ENCODE peak calls at places on chromosomes 1 and 21, in nine cellular contexts. Y, A, P, T, C, M, O, Q and V are unnamed samples.

GRCh38 chr1:238063454-238063853 is 172.7 kb upstream of the ZP4 start:
- DNase-seq in Y (no peak), A (peak; percentile 16), P (peak; percentile 33), T (peak; percentile 8), C (no peak), M (no peak), O (no peak), Q (no peak), V (no peak)

GRCh38 chr1:112172294-112172882 is 182.9 kb upstream of the KCND3 start:
- DNase-seq in Y (peak; percentile 57), A (peak; percentile 50), P (no peak), T (peak; percentile 61), C (no peak), M (peak; percentile 41), O (peak; percentile 59), Q (peak; percentile 48), V (no peak)

GRCh38 chr1:65681101-65681500 is 111.6 kb upstream of the PDE4B start:
- DNase-seq in Y (no peak), A (peak; percentile 33), P (no peak), T (peak; percentile 64), C (no peak), M (no peak), O (no peak), Q (no peak), V (no peak)

GRCh38 chr21:40120944-40121575 is 253.8 kb downstream of the PCP4 start:
- DNase-seq in Y (no peak), A (peak; percentile 30), P (no peak), T (peak; percentile 74), C (no peak), M (no peak), O (no peak), Q (no peak), V (no peak)

GRCh38 chr1:58823481-58824010 is 39.7 kb upstream of the JUN start:
- DNase-seq in Y (no peak), A (peak; percentile 95), P (no peak), T (peak; percentile 71), C (no peak), M (no peak), O (no peak), Q (no peak), V (no peak)

GRCh38 chr1:185281245-185281644 is 35.8 kb downstream of the IVNS1ABP start:
- DNase-seq in Y (no peak), A (no peak), P (no peak), T (no peak), C (no peak), M (no peak), O (no peak), Q (no peak), V (no peak)

GRCh38 chr1:145719230-145720079 is at the start of gene CD160:
- DNase-seq in Y (no peak), A (no peak), P (no peak), T (no peak), C (no peak), M (no peak), O (no peak), Q (no peak), V (no peak)

GRCh38 chr1:165169028-165169427 is 187.5 kb downstream of the LMX1A start:
- DNase-seq in Y (no peak), A (no peak), P (no peak), T (no peak), C (no peak), M (no peak), O (no peak), Q (no peak), V (no peak)

GRCh38 chr1:12480748-12481362 is 137.2 kb downstream of the DHRS3 start:
- DNase-seq in Y (no peak), A (peak; percentile 83), P (peak; percentile 82), T (peak; percentile 70), C (no peak), M (no peak), O (no peak), Q (no peak), V (no peak)

GRCh38 chr1:219298581-219299148 is 125.0 kb downstream of the LYPLAL1 start:
- DNase-seq in Y (no peak), A (no peak), P (no peak), T (peak; percentile 26), C (no peak), M (no peak), O (no peak), Q (no peak), V (no peak)

GRCh38 chr1:231719485-231720183 is 93.0 kb downstream of the DISC1 start:
- DNase-seq in Y (no peak), A (no peak), P (no peak), T (no peak), C (no peak), M (no peak), O (no peak), Q (no peak), V (no peak)

GRCh38 chr21:44916965-44917364 is 3.7 kb downstream of the ITGB2 start:
- DNase-seq in Y (no peak), A (no peak), P (no peak), T (no peak), C (no peak), M (no peak), O (no peak), Q (no peak), V (no peak)

GRCh38 chr1:214085325-214085724 is 97.6 kb downstream of the PROX1 start:
- DNase-seq in Y (no peak), A (no peak), P (no peak), T (no peak), C (no peak), M (no peak), O (no peak), Q (no peak), V (no peak)

GRCh38 chr1:21702780-21703179 is 33.6 kb upstream of the RAP1GAP start:
- DNase-seq in Y (no peak), A (peak; percentile 22), P (no peak), T (no peak), C (no peak), M (no peak), O (no peak), Q (no peak), V (no peak)

GRCh38 chr21:33158654-33159053 is 71.1 kb upstream of the IFNAR2 start:
- DNase-seq in Y (no peak), A (no peak), P (no peak), T (no peak), C (no peak), M (no peak), O (no peak), Q (no peak), V (no peak)

GRCh38 chr1:156075158-156075557 is 7.1 kb downstream of the MEX3A start:
- DNase-seq in Y (no peak), A (peak; percentile 15), P (no peak), T (no peak), C (no peak), M (no peak), O (no peak), Q (no peak), V (no peak)

GRCh38 chr1:116847688-116848531 is 61.8 kb upstream of the PTGFRN start:
- DNase-seq in Y (no peak), A (peak; percentile 72), P (peak; percentile 32), T (peak; percentile 71), C (no peak), M (no peak), O (no peak), Q (peak; percentile 70), V (no peak)

GRCh38 chr1:59814901-59815825 is at the start of gene HOOK1:
- DNase-seq in Y (no peak), A (no peak), P (no peak), T (no peak), C (no peak), M (no peak), O (no peak), Q (no peak), V (no peak)

GRCh38 chr21:37658994-37659458 is 257.2 kb downstream of the KCNJ6 start:
- DNase-seq in Y (no peak), A (peak; percentile 62), P (peak; percentile 66), T (peak; percentile 74), C (no peak), M (no peak), O (no peak), Q (no peak), V (no peak)

GRCh38 chr1:19010995-19011696 is 54.7 kb upstream of the IFFO2 start:
- DNase-seq in Y (no peak), A (peak; percentile 96), P (peak; percentile 98), T (peak; percentile 98), C (peak; percentile 75), M (no peak), O (no peak), Q (no peak), V (no peak)

GRCh38 chr1:229155472-229155871 is 115.4 kb upstream of the RAB4A start:
- DNase-seq in Y (no peak), A (no peak), P (no peak), T (no peak), C (no peak), M (no peak), O (no peak), Q (peak; percentile 41), V (no peak)

GRCh38 chr1:226485192-226485591 is 63.4 kb upstream of the STUM start:
- DNase-seq in Y (no peak), A (no peak), P (no peak), T (no peak), C (no peak), M (no peak), O (no peak), Q (no peak), V (no peak)

GRCh38 chr1:183165456-183165855 is 20.6 kb upstream of the LAMC2 start:
- DNase-seq in Y (no peak), A (no peak), P (no peak), T (no peak), C (no peak), M (no peak), O (no peak), Q (no peak), V (no peak)

GRCh38 chr21:42541174-42541573 is 27.5 kb downstream of the SLC37A1 start:
- DNase-seq in Y (no peak), A (no peak), P (no peak), T (no peak), C (no peak), M (no peak), O (no peak), Q (no peak), V (no peak)

GRCh38 chr1:235971571-235972315 is 93.1 kb downstream of the NID1 start:
- DNase-seq in Y (peak; percentile 90), A (peak; percentile 97), P (peak; percentile 83), T (peak; percentile 97), C (peak; percentile 91), M (peak; percentile 73), O (peak; percentile 77), Q (peak; percentile 94), V (peak; percentile 82)

GRCh38 chr21:35904995-35905972 is 155.0 kb downstream of the SETD4 start:
- DNase-seq in Y (no peak), A (no peak), P (no peak), T (no peak), C (no peak), M (no peak), O (no peak), Q (no peak), V (no peak)

GRCh38 chr1:94396356-94396755 is 21.8 kb upstream of the ABCD3 start:
- DNase-seq in Y (no peak), A (peak; percentile 39), P (no peak), T (no peak), C (no peak), M (no peak), O (no peak), Q (no peak), V (no peak)

GRCh38 chr1:109240158-109241152 is 8.9 kb upstream of the CELSR2 start:
- DNase-seq in Y (peak; percentile 58), A (peak; percentile 79), P (no peak), T (peak; percentile 64), C (no peak), M (no peak), O (no peak), Q (peak; percentile 78), V (peak; percentile 26)

GRCh38 chr1:192066202-192066601 is 92.1 kb upstream of the RGS18 start:
- DNase-seq in Y (no peak), A (no peak), P (peak; percentile 39), T (no peak), C (no peak), M (no peak), O (no peak), Q (no peak), V (no peak)

GRCh38 chr1:167715653-167716302 is 6.0 kb upstream of the MPZL1 start:
- DNase-seq in Y (no peak), A (no peak), P (no peak), T (peak; percentile 48), C (no peak), M (no peak), O (no peak), Q (no peak), V (no peak)